ENCODE peak calls at places on chromosomes 13 and 19, in six cellular contexts. L, Y, B, Q, K and S are unnamed samples.

GRCh38 chr19:40348961-40349507 is 539 bp downstream of the PLD3 start:
- DNase-seq in L (peak; percentile 4), Y (peak; percentile 57), B (no peak), Q (no peak), K (no peak), S (no peak)

GRCh38 chr19:51560339-51560738 is 10.7 kb upstream of the ZNF175 start:
- DNase-seq in L (no peak), Y (no peak), B (no peak), Q (no peak), K (no peak), S (no peak)

GRCh38 chr13:71879945-71880344 is 12.9 kb upstream of the DACH1 start:
- DNase-seq in L (no peak), Y (no peak), B (no peak), Q (no peak), K (no peak), S (no peak)

GRCh38 chr13:60765700-60766411 is 368.8 kb downstream of the TDRD3 start:
- DNase-seq in L (no peak), Y (no peak), B (no peak), Q (no peak), K (no peak), S (no peak)

GRCh38 chr19:13016245-13016627 is 21.0 kb downstream of the NFIX start:
- DNase-seq in L (no peak), Y (no peak), B (no peak), Q (no peak), K (no peak), S (no peak)

GRCh38 chr13:66069570-66069969 is 1160.6 kb downstream of the PCDH9 start:
- DNase-seq in L (no peak), Y (peak; percentile 37), B (no peak), Q (no peak), K (no peak), S (no peak)

GRCh38 chr19:36392916-36393673 is 14.1 kb upstream of the ZFP14 start:
- DNase-seq in L (no peak), Y (no peak), B (no peak), Q (no peak), K (no peak), S (no peak)

GRCh38 chr13:106493569-106493968 is 41.9 kb downstream of the EFNB2 start:
- DNase-seq in L (no peak), Y (no peak), B (no peak), Q (no peak), K (no peak), S (no peak)

GRCh38 chr13:41742917-41743552 is 217.9 kb downstream of the VWA8 start:
- DNase-seq in L (no peak), Y (no peak), B (no peak), Q (no peak), K (no peak), S (no peak)

GRCh38 chr13:90099847-90100246 is 1247.6 kb upstream of the MIR17HG start:
- DNase-seq in L (no peak), Y (no peak), B (no peak), Q (no peak), K (no peak), S (no peak)

GRCh38 chr19:1156830-1157615 is 17.0 kb downstream of the SBNO2 start:
- DNase-seq in L (no peak), Y (no peak), B (no peak), Q (no peak), K (peak; percentile 40), S (no peak)

GRCh38 chr19:5953680-5954213 is 24.2 kb downstream of the RANBP3 start:
- DNase-seq in L (no peak), Y (no peak), B (no peak), Q (no peak), K (no peak), S (peak; percentile 34)

GRCh38 chr19:16066611-16067104 is 9.6 kb upstream of the TPM4 start:
- DNase-seq in L (no peak), Y (peak; percentile 61), B (peak; percentile 39), Q (no peak), K (no peak), S (no peak)

GRCh38 chr19:12763100-12763499 is 11.5 kb downstream of the BEST2 start:
- DNase-seq in L (no peak), Y (no peak), B (no peak), Q (no peak), K (no peak), S (no peak)

GRCh38 chr19:54245936-54246335 is 3.3 kb upstream of the LILRA6 start:
- DNase-seq in L (no peak), Y (no peak), B (no peak), Q (no peak), K (no peak), S (no peak)